ENCODE peak calls at places on chromosomes 11 and 22, in four cellular contexts. G, A, P and B are unnamed samples.

GRCh38 chr11:117456027-117456720 is 128.5 kb downstream of the CEP164 start:
- DNase-seq in G (no peak), A (no peak), P (no peak), B (no peak)

GRCh38 chr11:46537121-46537520 is 56.7 kb downstream of the AMBRA1 start:
- DNase-seq in G (no peak), A (no peak), P (no peak), B (no peak)

GRCh38 chr11:94747136-94748110 is 20.7 kb upstream of the AMOTL1 start:
- DNase-seq in G (no peak), A (no peak), P (no peak), B (no peak)

GRCh38 chr11:70734911-70735310 is 336.6 kb downstream of the CTTN start:
- DNase-seq in G (no peak), A (no peak), P (no peak), B (no peak)

GRCh38 chr11:66981976-66982578 is 7.0 kb downstream of the C11orf86 start:
- DNase-seq in G (peak), A (peak), P (peak), B (peak)

GRCh38 chr22:20559174-20559760 is 51.9 kb downstream of the MED15 start:
- DNase-seq in G (no peak), A (no peak), P (no peak), B (no peak)

GRCh38 chr11:119066481-119066880 is 1.1 kb upstream of the VPS11 start:
- DNase-seq in G (no peak), A (no peak), P (no peak), B (no peak)

GRCh38 chr11:72764503-72764902 is 12.3 kb upstream of the ARAP1 start:
- DNase-seq in G (no peak), A (no peak), P (no peak), B (no peak)

GRCh38 chr22:29269230-29269604 is 1.1 kb downstream of the EWSR1 start:
- DNase-seq in G (no peak), A (peak), P (no peak), B (no peak)

GRCh38 chr11:119902656-119903181 is 173.7 kb upstream of the NECTIN1 start:
- DNase-seq in G (no peak), A (no peak), P (no peak), B (no peak)

GRCh38 chr11:12087075-12087775 is 23.2 kb upstream of the MICAL2 start:
- DNase-seq in G (no peak), A (no peak), P (no peak), B (no peak)

GRCh38 chr11:24516658-24517057 is 19.8 kb downstream of the LUZP2 start:
- DNase-seq in G (no peak), A (no peak), P (no peak), B (no peak)

GRCh38 chr22:31501738-31502137 is 5.4 kb downstream of the SFI1 start:
- DNase-seq in G (no peak), A (no peak), P (no peak), B (no peak)

GRCh38 chr11:73480677-73481076 is 104.5 kb downstream of the RELT start:
- DNase-seq in G (no peak), A (no peak), P (no peak), B (no peak)

GRCh38 chr11:101049123-101049522 is 80.5 kb downstream of the PGR start:
- DNase-seq in G (no peak), A (no peak), P (no peak), B (no peak)
- H3K27ac ChIP-seq in G (no peak), A (no peak), P (no peak), B (no peak)

DNA sequence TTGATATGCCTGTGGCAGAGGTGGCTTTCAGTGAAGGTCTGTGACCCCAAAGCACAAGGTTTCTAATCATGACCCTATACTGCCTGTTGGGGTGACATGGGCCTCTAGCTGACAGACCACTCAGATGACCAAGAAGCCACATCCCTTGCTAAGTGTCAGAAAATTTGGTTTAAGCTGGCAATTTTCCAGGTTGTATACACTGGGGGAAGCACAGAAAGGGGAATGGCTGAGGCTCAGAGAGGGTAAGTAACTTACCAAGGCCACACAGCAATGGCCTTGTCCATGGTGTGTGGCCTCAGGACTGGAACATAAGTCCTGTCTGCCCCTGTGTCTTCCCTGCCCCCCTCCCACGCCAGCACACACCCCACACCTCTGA is 66.9 kb upstream of the PRDM11 start:
- DNase-seq in G (no peak), A (no peak), P (no peak), B (no peak)
- H3K27ac ChIP-seq in G (no peak), A (no peak), P (peak), B (no peak)

DNA sequence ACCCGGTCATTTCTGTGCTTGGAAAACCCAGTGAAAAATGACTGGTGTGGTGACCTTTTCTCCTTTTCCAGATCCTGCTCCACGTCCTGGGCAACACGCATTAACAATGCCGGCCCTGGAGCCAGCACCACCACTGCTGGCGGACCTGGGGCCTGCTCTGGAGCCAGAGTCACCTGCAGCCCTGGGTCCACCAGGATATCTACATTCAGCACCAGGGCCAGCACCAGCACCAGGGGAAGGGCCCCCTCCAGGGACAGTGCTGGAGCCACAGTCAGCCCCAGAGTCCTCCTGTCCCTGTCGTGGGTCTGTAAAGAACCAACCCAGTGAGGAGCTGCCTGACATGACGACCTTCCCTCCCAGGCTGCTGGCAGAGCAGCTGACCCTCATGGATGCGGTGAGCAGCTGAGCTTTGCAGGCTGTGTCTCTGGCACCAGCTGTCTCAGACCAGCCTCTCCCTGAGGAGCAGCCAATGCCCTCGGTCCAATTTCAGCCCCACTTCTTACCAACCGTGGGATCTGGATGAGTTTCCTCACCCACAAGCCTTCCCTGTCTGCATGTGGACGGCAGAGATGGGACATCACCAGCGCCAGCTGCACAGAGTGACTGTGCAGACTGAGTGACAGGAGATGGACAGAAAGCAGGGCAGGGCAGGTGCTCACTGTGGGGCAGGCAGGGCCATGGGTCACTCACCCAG is 1.9 kb downstream of the RGL4 start:
- DNase-seq in G (no peak), A (no peak), P (no peak), B (no peak)
- H3K27ac ChIP-seq in G (peak), A (no peak), P (no peak), B (no peak)

GRCh38 chr22:46754110-46754799 is 8.2 kb upstream of the TBC1D22A start:
- DNase-seq in G (peak), A (no peak), P (peak), B (peak)
- H3K27ac ChIP-seq in G (peak), A (no peak), P (peak), B (peak)

DNA sequence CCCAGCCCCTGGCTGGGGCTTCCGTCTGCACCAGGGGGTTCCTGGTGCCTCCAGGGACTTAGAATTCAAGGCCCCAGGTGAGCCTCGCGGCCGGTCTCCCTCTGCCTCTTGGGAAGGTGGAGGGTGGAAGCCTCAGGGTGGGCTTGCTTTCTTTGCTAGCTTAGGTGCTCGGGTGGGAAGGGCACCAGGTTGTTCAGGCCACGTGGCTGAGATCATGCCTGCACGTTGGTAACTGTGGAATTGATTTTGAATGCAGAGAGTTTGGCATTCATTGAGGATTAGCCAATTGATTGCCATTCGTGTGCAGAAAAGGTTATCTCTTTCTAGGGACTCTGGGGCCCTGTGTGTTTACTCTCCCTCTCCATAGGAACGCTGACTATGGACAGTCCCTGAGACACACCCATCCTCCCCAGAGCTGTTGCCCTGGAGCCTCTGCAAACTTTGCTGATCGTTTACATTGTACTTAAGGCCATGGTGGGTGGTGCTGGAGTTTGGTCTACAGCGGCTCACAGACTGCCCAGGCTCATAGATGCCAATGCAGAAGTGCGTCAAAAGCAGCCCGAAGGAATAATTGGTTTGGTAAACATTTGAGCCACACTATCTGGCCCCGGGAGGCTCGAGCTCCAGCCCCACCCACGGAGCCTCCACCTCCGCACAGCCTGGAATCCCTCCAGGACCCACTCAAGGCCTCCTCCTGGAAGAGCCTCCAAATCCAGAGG is 1457.7 kb downstream of the BRD1 start:
- DNase-seq in G (no peak), A (no peak), P (no peak), B (no peak)
- H3K27ac ChIP-seq in G (no peak), A (no peak), P (no peak), B (no peak)

DNA sequence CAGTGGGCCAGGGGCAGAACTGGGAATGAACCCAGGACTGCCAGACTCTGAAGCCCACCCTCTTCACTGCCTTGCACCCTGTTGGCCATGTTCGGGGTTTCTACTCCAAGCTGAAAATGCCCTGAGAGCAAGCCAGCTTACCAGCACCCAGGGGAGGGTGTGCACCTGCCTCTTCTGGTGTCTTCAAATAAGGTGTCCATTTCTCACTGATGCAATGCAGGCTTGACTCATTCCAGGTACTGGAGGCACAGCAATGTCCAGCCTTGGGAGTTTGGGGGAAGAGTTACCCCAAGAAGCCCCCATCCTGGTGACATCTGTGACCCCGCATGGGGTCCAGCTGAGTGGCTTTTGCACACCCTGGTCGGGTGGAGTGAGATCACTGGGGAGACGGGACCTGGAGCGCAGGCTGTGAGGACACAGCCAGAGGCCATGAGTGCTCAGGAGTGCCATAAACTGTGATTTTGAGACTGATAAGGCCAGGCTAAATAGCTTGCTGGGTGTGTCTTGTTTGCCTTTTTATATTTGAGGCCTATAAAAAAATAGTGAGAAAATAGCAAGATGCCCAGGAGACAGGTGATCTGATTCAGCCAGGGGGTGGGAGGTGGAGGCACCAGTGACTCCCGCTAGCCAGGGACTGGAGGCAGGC is 4.6 kb upstream of the CERK start:
- DNase-seq in G (no peak), A (no peak), P (no peak), B (no peak)
- H3K27ac ChIP-seq in G (no peak), A (no peak), P (no peak), B (no peak)

GRCh38 chr11:111001986-111002616 is 243.4 kb upstream of the POU2AF2 start:
- DNase-seq in G (no peak), A (no peak), P (no peak), B (no peak)
- H3K27ac ChIP-seq in G (no peak), A (no peak), P (peak), B (no peak)